ENCODE peak calls at places on chromosomes 6 and 20, in six cellular contexts. One of them, this sample, is unnamed.

GRCh38 chr6:89212472-89212871 is 4.7 kb downstream of the GABRR1 start:
- DNase-seq in progenitor cell of endocrine pancreas: no peak
- DNase-seq in foreskin fibroblast: no peak
- DNase-seq in endothelial cell: no peak
- DNase-seq in GM12865: no peak
- DNase-seq in heart left ventricle: no peak
- DNase-seq in this sample: no peak

GRCh38 chr6:27138837-27139752 is 108.4 kb upstream of the PRSS16 start:
- DNase-seq in progenitor cell of endocrine pancreas: no peak
- DNase-seq in foreskin fibroblast: peak; percentile 66
- DNase-seq in endothelial cell: peak; percentile 37
- DNase-seq in GM12865: peak; percentile 97
- DNase-seq in heart left ventricle: peak; percentile 75
- DNase-seq in this sample: peak; percentile 56

GRCh38 chr6:89566011-89566775 is 72.4 kb downstream of the LYRM2 start:
- DNase-seq in progenitor cell of endocrine pancreas: no peak
- DNase-seq in foreskin fibroblast: no peak
- DNase-seq in endothelial cell: no peak
- DNase-seq in GM12865: no peak
- DNase-seq in heart left ventricle: no peak
- DNase-seq in this sample: no peak

GRCh38 chr6:135215563-135215962 is 34.5 kb downstream of the MYB start:
- DNase-seq in progenitor cell of endocrine pancreas: no peak
- DNase-seq in foreskin fibroblast: no peak
- DNase-seq in endothelial cell: no peak
- DNase-seq in GM12865: no peak
- DNase-seq in heart left ventricle: no peak
- DNase-seq in this sample: no peak

GRCh38 chr6:156866181-156866862 is 89.1 kb downstream of the ARID1B start:
- DNase-seq in progenitor cell of endocrine pancreas: no peak
- DNase-seq in foreskin fibroblast: peak; percentile 59
- DNase-seq in endothelial cell: no peak
- DNase-seq in GM12865: peak; percentile 54
- DNase-seq in heart left ventricle: peak; percentile 32
- DNase-seq in this sample: no peak

GRCh38 chr6:94670017-94670416 is 907.3 kb upstream of the MANEA start:
- DNase-seq in progenitor cell of endocrine pancreas: no peak
- DNase-seq in foreskin fibroblast: no peak
- DNase-seq in endothelial cell: no peak
- DNase-seq in GM12865: no peak
- DNase-seq in heart left ventricle: no peak
- DNase-seq in this sample: no peak

GRCh38 chr6:73580247-73581149 is 59.7 kb upstream of the EEF1A1 start:
- DNase-seq in progenitor cell of endocrine pancreas: peak; percentile 65
- DNase-seq in foreskin fibroblast: peak; percentile 99
- DNase-seq in endothelial cell: peak; percentile 80
- DNase-seq in GM12865: peak; percentile 85
- DNase-seq in heart left ventricle: peak; percentile 75
- DNase-seq in this sample: peak; percentile 47

GRCh38 chr6:17098538-17098937 is 3.3 kb upstream of the STMND1 start:
- DNase-seq in progenitor cell of endocrine pancreas: no peak
- DNase-seq in foreskin fibroblast: peak; percentile 14
- DNase-seq in endothelial cell: no peak
- DNase-seq in GM12865: no peak
- DNase-seq in heart left ventricle: no peak
- DNase-seq in this sample: no peak

GRCh38 chr6:169725270-169726048 is 1.2 kb upstream of the PHF10 start:
- DNase-seq in progenitor cell of endocrine pancreas: peak; percentile 30
- DNase-seq in foreskin fibroblast: peak; percentile 91
- DNase-seq in endothelial cell: peak; percentile 39
- DNase-seq in GM12865: peak; percentile 11
- DNase-seq in heart left ventricle: peak; percentile 33
- DNase-seq in this sample: peak; percentile 70

GRCh38 chr6:81842254-81842653 is 89.8 kb upstream of the TENT5A start:
- DNase-seq in progenitor cell of endocrine pancreas: no peak
- DNase-seq in foreskin fibroblast: peak; percentile 60
- DNase-seq in endothelial cell: no peak
- DNase-seq in GM12865: no peak
- DNase-seq in heart left ventricle: no peak
- DNase-seq in this sample: no peak

GRCh38 chr20:50172347-50173013 is 18.1 kb upstream of the CEBPB start:
- DNase-seq in progenitor cell of endocrine pancreas: peak; percentile 81
- DNase-seq in foreskin fibroblast: peak; percentile 89
- DNase-seq in endothelial cell: peak; percentile 73
- DNase-seq in GM12865: no peak
- DNase-seq in heart left ventricle: peak; percentile 92
- DNase-seq in this sample: peak; percentile 76

GRCh38 chr6:157317129-157317814 is 6.0 kb downstream of the TMEM242 start:
- DNase-seq in progenitor cell of endocrine pancreas: no peak
- DNase-seq in foreskin fibroblast: peak; percentile 93
- DNase-seq in endothelial cell: no peak
- DNase-seq in GM12865: no peak
- DNase-seq in heart left ventricle: peak; percentile 59
- DNase-seq in this sample: no peak

GRCh38 chr20:846894-847278 is 13.4 kb downstream of the FAM110A start:
- DNase-seq in progenitor cell of endocrine pancreas: no peak
- DNase-seq in foreskin fibroblast: no peak
- DNase-seq in endothelial cell: no peak
- DNase-seq in GM12865: peak; percentile 65
- DNase-seq in heart left ventricle: no peak
- DNase-seq in this sample: no peak

GRCh38 chr6:141169419-141169818 is 963.3 kb upstream of the GJE1 start:
- DNase-seq in progenitor cell of endocrine pancreas: no peak
- DNase-seq in foreskin fibroblast: peak; percentile 81
- DNase-seq in endothelial cell: no peak
- DNase-seq in GM12865: no peak
- DNase-seq in heart left ventricle: no peak
- DNase-seq in this sample: no peak

GRCh38 chr6:94254689-94255088 is 835.3 kb upstream of the EPHA7 start:
- DNase-seq in progenitor cell of endocrine pancreas: no peak
- DNase-seq in foreskin fibroblast: no peak
- DNase-seq in endothelial cell: no peak
- DNase-seq in GM12865: no peak
- DNase-seq in heart left ventricle: no peak
- DNase-seq in this sample: no peak

GRCh38 chr20:952196-952795 is 36.2 kb upstream of the ANGPT4 start:
- DNase-seq in progenitor cell of endocrine pancreas: no peak
- DNase-seq in foreskin fibroblast: no peak
- DNase-seq in endothelial cell: no peak
- DNase-seq in GM12865: no peak
- DNase-seq in heart left ventricle: no peak
- DNase-seq in this sample: no peak

GRCh38 chr6:88730602-88731001 is 232.8 kb downstream of the RNGTT start:
- DNase-seq in progenitor cell of endocrine pancreas: no peak
- DNase-seq in foreskin fibroblast: peak; percentile 31
- DNase-seq in endothelial cell: no peak
- DNase-seq in GM12865: no peak
- DNase-seq in heart left ventricle: no peak
- DNase-seq in this sample: no peak

GRCh38 chr6:32655311-32655710 is 11.1 kb downstream of the HLA-DQB1 start:
- DNase-seq in progenitor cell of endocrine pancreas: no peak
- DNase-seq in foreskin fibroblast: no peak
- DNase-seq in endothelial cell: no peak
- DNase-seq in GM12865: no peak
- DNase-seq in heart left ventricle: no peak
- DNase-seq in this sample: no peak

GRCh38 chr6:106488494-106489369 is 128.2 kb downstream of the CRYBG1 start:
- DNase-seq in progenitor cell of endocrine pancreas: no peak
- DNase-seq in foreskin fibroblast: peak; percentile 32
- DNase-seq in endothelial cell: no peak
- DNase-seq in GM12865: no peak
- DNase-seq in heart left ventricle: no peak
- DNase-seq in this sample: no peak

GRCh38 chr6:55694148-55694547 is 115.2 kb upstream of the HMGCLL1 start:
- DNase-seq in progenitor cell of endocrine pancreas: no peak
- DNase-seq in foreskin fibroblast: peak; percentile 70
- DNase-seq in endothelial cell: no peak
- DNase-seq in GM12865: no peak
- DNase-seq in heart left ventricle: peak; percentile 29
- DNase-seq in this sample: no peak

GRCh38 chr20:9974324-9974723 is 60.5 kb upstream of the ANKEF1 start:
- DNase-seq in progenitor cell of endocrine pancreas: no peak
- DNase-seq in foreskin fibroblast: no peak
- DNase-seq in endothelial cell: no peak
- DNase-seq in GM12865: peak; percentile 5
- DNase-seq in heart left ventricle: no peak
- DNase-seq in this sample: no peak
- TF ChIP-seq CTCF in progenitor cell of endocrine pancreas: peak; percentile 40
- TF ChIP-seq CTCF in foreskin fibroblast: no peak
- TF ChIP-seq CTCF in endothelial cell: no peak
- TF ChIP-seq CTCF in GM12865: peak; percentile 17
- TF ChIP-seq CTCF in heart left ventricle: no peak
- TF ChIP-seq CTCF in this sample: no peak

GRCh38 chr6:117829594-117830319 is 77.3 kb upstream of the SLC35F1 start:
- DNase-seq in progenitor cell of endocrine pancreas: peak; percentile 51
- DNase-seq in foreskin fibroblast: peak; percentile 2
- DNase-seq in endothelial cell: peak; percentile 65
- DNase-seq in GM12865: peak; percentile 47
- DNase-seq in heart left ventricle: no peak
- DNase-seq in this sample: peak; percentile 58
- TF ChIP-seq CTCF in progenitor cell of endocrine pancreas: peak; percentile 68
- TF ChIP-seq CTCF in foreskin fibroblast: peak; percentile 45
- TF ChIP-seq CTCF in endothelial cell: peak; percentile 57
- TF ChIP-seq CTCF in GM12865: peak; percentile 54
- TF ChIP-seq CTCF in heart left ventricle: no peak
- TF ChIP-seq CTCF in this sample: peak; percentile 52

GRCh38 chr6:23031986-23032385 is 462.6 kb downstream of the HDGFL1 start:
- DNase-seq in progenitor cell of endocrine pancreas: no peak
- DNase-seq in foreskin fibroblast: peak; percentile 68
- DNase-seq in endothelial cell: no peak
- DNase-seq in GM12865: no peak
- DNase-seq in heart left ventricle: no peak
- DNase-seq in this sample: no peak
- TF ChIP-seq CTCF in progenitor cell of endocrine pancreas: no peak
- TF ChIP-seq CTCF in foreskin fibroblast: no peak
- TF ChIP-seq CTCF in endothelial cell: no peak
- TF ChIP-seq CTCF in GM12865: no peak
- TF ChIP-seq CTCF in heart left ventricle: no peak
- TF ChIP-seq CTCF in this sample: no peak

DNA sequence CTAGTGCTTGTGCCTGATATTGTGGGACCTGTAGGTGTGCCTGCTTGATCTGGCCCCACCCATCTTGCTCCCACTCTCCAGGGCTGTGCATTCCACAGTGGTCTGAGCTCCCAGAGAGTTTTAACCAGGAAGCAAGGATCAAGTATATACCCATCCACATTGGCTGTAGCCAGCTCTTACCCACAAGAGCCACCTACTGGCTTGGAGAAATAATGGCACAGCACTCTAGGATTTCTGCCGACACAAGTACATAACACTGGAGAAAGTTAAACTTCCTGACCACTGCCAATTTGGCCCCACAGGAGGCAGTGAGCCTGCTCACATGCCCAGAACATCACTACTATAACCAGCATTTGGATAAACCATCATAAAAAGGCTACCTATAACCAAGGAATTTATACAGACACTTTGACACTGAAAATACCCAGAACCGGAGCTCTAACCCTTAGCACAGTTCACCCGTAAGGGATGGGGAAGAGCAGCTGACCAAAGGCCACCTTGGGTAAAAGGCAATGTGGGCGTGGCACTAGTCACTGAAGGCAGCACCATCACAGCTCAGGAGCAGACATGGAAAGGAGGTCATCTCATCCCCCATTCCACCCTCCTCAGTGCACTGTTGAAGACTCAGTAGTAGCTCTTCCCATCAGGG is 440.4 kb downstream of the BTBD3 start:
- DNase-seq in progenitor cell of endocrine pancreas: no peak
- DNase-seq in foreskin fibroblast: no peak
- DNase-seq in endothelial cell: no peak
- DNase-seq in GM12865: no peak
- DNase-seq in heart left ventricle: no peak
- DNase-seq in this sample: no peak
- TF ChIP-seq CTCF in progenitor cell of endocrine pancreas: peak; percentile 24
- TF ChIP-seq CTCF in foreskin fibroblast: no peak
- TF ChIP-seq CTCF in endothelial cell: peak; percentile 20
- TF ChIP-seq CTCF in GM12865: no peak
- TF ChIP-seq CTCF in heart left ventricle: no peak
- TF ChIP-seq CTCF in this sample: peak; percentile 40

DNA sequence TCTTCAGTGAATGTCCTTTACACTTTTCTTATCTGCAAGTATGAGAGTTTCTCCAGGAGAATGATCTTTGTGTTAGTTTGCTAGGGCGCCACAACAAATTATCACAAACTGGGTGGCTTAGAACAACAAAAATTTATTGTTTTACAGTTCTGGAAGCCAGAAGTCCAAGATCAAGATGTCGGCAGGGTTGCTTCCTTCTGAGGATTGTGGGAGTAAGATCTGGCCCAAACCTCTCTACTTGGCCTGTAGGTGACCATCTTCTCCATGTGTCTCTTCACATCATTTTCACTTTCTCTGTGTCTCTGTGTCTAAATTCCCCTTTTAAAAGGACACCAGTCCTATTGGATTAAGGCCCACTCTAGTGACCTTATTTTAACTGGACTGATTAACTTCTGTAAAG is 103.0 kb downstream of the ADTRP start:
- DNase-seq in progenitor cell of endocrine pancreas: no peak
- DNase-seq in foreskin fibroblast: no peak
- DNase-seq in endothelial cell: no peak
- DNase-seq in GM12865: peak; percentile 44
- DNase-seq in heart left ventricle: no peak
- DNase-seq in this sample: no peak
- TF ChIP-seq CTCF in progenitor cell of endocrine pancreas: no peak
- TF ChIP-seq CTCF in foreskin fibroblast: peak; percentile 16
- TF ChIP-seq CTCF in endothelial cell: no peak
- TF ChIP-seq CTCF in GM12865: peak; percentile 22
- TF ChIP-seq CTCF in heart left ventricle: no peak
- TF ChIP-seq CTCF in this sample: no peak

DNA sequence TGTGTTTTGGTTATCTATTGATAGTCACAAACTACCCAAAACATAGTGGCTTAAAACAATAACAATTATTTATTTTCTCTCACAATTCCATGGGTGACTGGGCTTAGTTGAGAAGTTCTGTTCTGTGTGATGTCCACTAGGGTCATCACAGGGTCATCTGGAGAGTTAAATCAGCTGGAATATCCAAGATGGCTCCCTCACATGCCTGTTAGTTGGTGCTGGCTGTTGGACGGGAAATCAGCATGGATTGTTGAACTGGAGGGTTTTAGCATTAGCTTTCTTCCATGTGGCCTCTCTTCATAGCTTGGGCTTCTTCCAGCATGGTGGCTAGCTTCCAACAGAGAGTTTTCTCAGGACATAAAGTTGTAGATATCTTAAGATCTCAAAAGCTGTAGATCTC is 19.5 kb downstream of the MARCKS start:
- DNase-seq in progenitor cell of endocrine pancreas: no peak
- DNase-seq in foreskin fibroblast: no peak
- DNase-seq in endothelial cell: no peak
- DNase-seq in GM12865: no peak
- DNase-seq in heart left ventricle: no peak
- DNase-seq in this sample: no peak
- TF ChIP-seq CTCF in progenitor cell of endocrine pancreas: no peak
- TF ChIP-seq CTCF in foreskin fibroblast: no peak
- TF ChIP-seq CTCF in endothelial cell: peak; percentile 24
- TF ChIP-seq CTCF in GM12865: no peak
- TF ChIP-seq CTCF in heart left ventricle: no peak
- TF ChIP-seq CTCF in this sample: no peak